ENCODE peak calls at places on chromosomes 12 and 14, in seven cellular contexts. One of them, this sample, is unnamed.

GRCh38 chr12:107684029-107684790 is 1.4 kb upstream of the PWP1 start:
- DNase-seq in cardiac fibroblast: peak; percentile 53
- DNase-seq in AG09319: no peak
- DNase-seq in ovary: no peak
- DNase-seq in heart left ventricle: no peak
- DNase-seq in mammary epithelial cell: no peak
- DNase-seq in mesothelial cell of epicardium: no peak
- DNase-seq in this sample: no peak

GRCh38 chr14:102696332-102696731 is 80.9 kb upstream of the TRAF3 start:
- DNase-seq in cardiac fibroblast: no peak
- DNase-seq in AG09319: no peak
- DNase-seq in ovary: no peak
- DNase-seq in heart left ventricle: no peak
- DNase-seq in mammary epithelial cell: no peak
- DNase-seq in mesothelial cell of epicardium: no peak
- DNase-seq in this sample: no peak

GRCh38 chr12:11884661-11885060 is 186.1 kb upstream of the BCL2L14 start:
- DNase-seq in cardiac fibroblast: peak; percentile 32
- DNase-seq in AG09319: no peak
- DNase-seq in ovary: no peak
- DNase-seq in heart left ventricle: no peak
- DNase-seq in mammary epithelial cell: peak; percentile 64
- DNase-seq in mesothelial cell of epicardium: no peak
- DNase-seq in this sample: no peak

GRCh38 chr12:46024099-46024498 is 33.7 kb upstream of the SCAF11 start:
- DNase-seq in cardiac fibroblast: no peak
- DNase-seq in AG09319: no peak
- DNase-seq in ovary: no peak
- DNase-seq in heart left ventricle: no peak
- DNase-seq in mammary epithelial cell: no peak
- DNase-seq in mesothelial cell of epicardium: no peak
- DNase-seq in this sample: no peak

GRCh38 chr12:31629756-31630732 is 29.4 kb upstream of the ETFBKMT start:
- DNase-seq in cardiac fibroblast: peak; percentile 66
- DNase-seq in AG09319: peak; percentile 8
- DNase-seq in ovary: peak; percentile 77
- DNase-seq in heart left ventricle: peak; percentile 59
- DNase-seq in mammary epithelial cell: no peak
- DNase-seq in mesothelial cell of epicardium: no peak
- DNase-seq in this sample: no peak

GRCh38 chr14:91293281-91293680 is 48.8 kb upstream of the GPR68 start:
- DNase-seq in cardiac fibroblast: no peak
- DNase-seq in AG09319: no peak
- DNase-seq in ovary: no peak
- DNase-seq in heart left ventricle: no peak
- DNase-seq in mammary epithelial cell: no peak
- DNase-seq in mesothelial cell of epicardium: no peak
- DNase-seq in this sample: peak; percentile 60

GRCh38 chr12:125105600-125105999 is 40.4 kb downstream of the AACS start:
- DNase-seq in cardiac fibroblast: no peak
- DNase-seq in AG09319: no peak
- DNase-seq in ovary: no peak
- DNase-seq in heart left ventricle: no peak
- DNase-seq in mammary epithelial cell: no peak
- DNase-seq in mesothelial cell of epicardium: no peak
- DNase-seq in this sample: no peak

GRCh38 chr12:63978519-63978918 is 134.0 kb downstream of the SRGAP1 start:
- DNase-seq in cardiac fibroblast: peak; percentile 90
- DNase-seq in AG09319: no peak
- DNase-seq in ovary: no peak
- DNase-seq in heart left ventricle: no peak
- DNase-seq in mammary epithelial cell: peak; percentile 87
- DNase-seq in mesothelial cell of epicardium: no peak
- DNase-seq in this sample: no peak

GRCh38 chr14:68807148-68807600 is 14.3 kb upstream of the ZFP36L1 start:
- DNase-seq in cardiac fibroblast: peak; percentile 76
- DNase-seq in AG09319: no peak
- DNase-seq in ovary: peak; percentile 72
- DNase-seq in heart left ventricle: peak; percentile 49
- DNase-seq in mammary epithelial cell: no peak
- DNase-seq in mesothelial cell of epicardium: no peak
- DNase-seq in this sample: peak; percentile 43

DNA sequence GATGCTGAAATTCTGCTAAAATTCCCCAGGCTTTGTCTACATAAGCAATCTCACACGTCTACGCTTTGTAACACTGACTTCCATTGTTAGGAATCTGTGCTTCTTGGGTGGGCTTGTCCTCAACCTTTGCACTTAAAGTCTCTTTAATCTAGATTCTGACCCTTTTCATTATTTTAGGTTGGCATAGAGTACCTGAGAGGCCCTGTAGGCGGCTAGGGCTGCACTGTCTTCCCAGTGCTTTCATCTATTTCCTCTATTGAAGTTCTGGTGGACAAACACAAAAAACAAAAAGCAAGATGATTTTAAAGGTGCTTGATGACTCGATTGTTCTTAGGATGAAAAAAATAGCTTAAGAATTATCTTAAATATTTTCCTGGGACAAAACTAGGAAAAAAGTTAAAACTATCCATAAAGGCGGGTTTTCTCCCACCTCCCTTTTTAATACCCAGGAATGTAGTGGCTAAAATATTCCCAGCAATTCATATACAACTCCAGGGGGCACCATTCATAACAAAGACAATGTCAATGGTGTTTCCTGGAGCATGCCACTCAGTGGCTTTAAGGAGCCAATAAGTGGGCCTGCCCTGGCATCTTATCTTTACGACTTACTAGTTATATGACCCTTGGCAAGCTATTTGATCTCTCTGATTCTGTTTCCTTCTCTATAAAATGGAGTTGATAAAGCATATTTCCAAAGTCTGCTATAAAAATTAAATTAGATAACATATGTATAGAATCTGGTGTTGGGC is 197.5 kb downstream of the STXBP6 start:
- DNase-seq in cardiac fibroblast: no peak
- DNase-seq in AG09319: no peak
- DNase-seq in ovary: no peak
- DNase-seq in heart left ventricle: no peak
- DNase-seq in mammary epithelial cell: no peak
- DNase-seq in mesothelial cell of epicardium: no peak
- DNase-seq in this sample: no peak
- TF ChIP-seq CTCF in cardiac fibroblast: no peak
- TF ChIP-seq CTCF in AG09319: no peak
- TF ChIP-seq CTCF in ovary: no peak
- TF ChIP-seq CTCF in heart left ventricle: no peak
- TF ChIP-seq CTCF in mammary epithelial cell: no peak
- TF ChIP-seq CTCF in mesothelial cell of epicardium: no peak
- TF ChIP-seq CTCF in this sample: no peak

GRCh38 chr14:100384277-100384676 is 61.1 kb downstream of the SLC25A47 start:
- DNase-seq in cardiac fibroblast: no peak
- DNase-seq in AG09319: no peak
- DNase-seq in ovary: no peak
- DNase-seq in heart left ventricle: no peak
- DNase-seq in mammary epithelial cell: no peak
- DNase-seq in mesothelial cell of epicardium: no peak
- DNase-seq in this sample: no peak
- TF ChIP-seq CTCF in cardiac fibroblast: no peak
- TF ChIP-seq CTCF in AG09319: no peak
- TF ChIP-seq CTCF in ovary: no peak
- TF ChIP-seq CTCF in heart left ventricle: no peak
- TF ChIP-seq CTCF in mammary epithelial cell: no peak
- TF ChIP-seq CTCF in mesothelial cell of epicardium: no peak
- TF ChIP-seq CTCF in this sample: no peak

GRCh38 chr12:93742086-93742934 is 65.1 kb downstream of the CRADD start:
- DNase-seq in cardiac fibroblast: peak; percentile 67
- DNase-seq in AG09319: peak; percentile 54
- DNase-seq in ovary: peak; percentile 82
- DNase-seq in heart left ventricle: peak; percentile 75
- DNase-seq in mammary epithelial cell: peak; percentile 65
- DNase-seq in mesothelial cell of epicardium: peak; percentile 40
- DNase-seq in this sample: peak; percentile 83
- TF ChIP-seq CTCF in cardiac fibroblast: peak; percentile 26
- TF ChIP-seq CTCF in AG09319: peak; percentile 31
- TF ChIP-seq CTCF in ovary: peak; percentile 25
- TF ChIP-seq CTCF in heart left ventricle: peak; percentile 39
- TF ChIP-seq CTCF in mammary epithelial cell: peak; percentile 48
- TF ChIP-seq CTCF in mesothelial cell of epicardium: no peak
- TF ChIP-seq CTCF in this sample: peak; percentile 66

GRCh38 chr12:93128332-93128707 is 199.2 kb upstream of the EEA1 start:
- DNase-seq in cardiac fibroblast: no peak
- DNase-seq in AG09319: no peak
- DNase-seq in ovary: peak; percentile 39
- DNase-seq in heart left ventricle: no peak
- DNase-seq in mammary epithelial cell: no peak
- DNase-seq in mesothelial cell of epicardium: no peak
- DNase-seq in this sample: no peak

GRCh38 chr12:93125126-93125525 is 196.0 kb upstream of the EEA1 start:
- DNase-seq in cardiac fibroblast: peak; percentile 75
- DNase-seq in AG09319: no peak
- DNase-seq in ovary: no peak
- DNase-seq in heart left ventricle: no peak
- DNase-seq in mammary epithelial cell: no peak
- DNase-seq in mesothelial cell of epicardium: no peak
- DNase-seq in this sample: no peak

GRCh38 chr12:93126069-93126474 is 197.0 kb upstream of the EEA1 start:
- DNase-seq in cardiac fibroblast: no peak
- DNase-seq in AG09319: no peak
- DNase-seq in ovary: no peak
- DNase-seq in heart left ventricle: no peak
- DNase-seq in mammary epithelial cell: no peak
- DNase-seq in mesothelial cell of epicardium: no peak
- DNase-seq in this sample: no peak

GRCh38 chr12:93127107-93127560 is 198.0 kb upstream of the EEA1 start:
- DNase-seq in cardiac fibroblast: no peak
- DNase-seq in AG09319: no peak
- DNase-seq in ovary: no peak
- DNase-seq in heart left ventricle: no peak
- DNase-seq in mammary epithelial cell: no peak
- DNase-seq in mesothelial cell of epicardium: no peak
- DNase-seq in this sample: no peak

DNA sequence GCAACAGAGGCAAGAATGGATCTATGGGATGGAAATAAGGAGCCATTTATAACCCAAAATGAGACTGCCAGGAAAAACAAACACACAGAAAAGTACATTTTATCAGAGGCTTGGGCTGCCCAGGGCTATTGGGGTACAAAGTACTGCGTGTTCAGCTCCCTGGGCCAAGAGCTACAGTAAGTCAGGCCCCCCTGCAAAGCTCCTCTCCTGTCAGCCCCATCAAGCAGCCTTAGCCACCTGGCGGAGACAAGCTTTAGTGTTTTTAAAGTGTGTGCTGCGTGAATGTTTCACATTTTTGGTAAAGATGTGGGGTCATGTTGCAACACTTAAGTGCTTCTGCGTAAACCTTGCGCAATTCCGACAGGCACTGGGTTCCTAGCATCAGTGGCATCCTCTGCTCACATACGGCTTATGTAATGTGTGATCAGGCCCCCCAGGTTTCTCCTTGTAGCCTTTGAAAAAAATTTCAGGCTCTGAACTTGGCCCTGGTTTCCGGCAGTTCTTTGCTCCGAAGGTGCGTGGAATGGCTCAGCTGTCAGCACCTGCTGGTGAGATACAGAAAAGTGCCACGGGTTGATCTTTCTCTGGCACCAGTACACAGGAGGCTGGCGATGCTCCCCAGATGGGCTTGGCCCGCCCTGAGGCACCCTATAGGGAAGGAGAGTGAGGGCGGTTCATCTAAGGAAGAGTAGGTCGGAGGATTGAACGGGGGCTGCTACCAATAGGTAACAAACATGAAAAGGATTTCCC is 198.7 kb upstream of the EEA1 start:
- DNase-seq in cardiac fibroblast: peak; percentile 96
- DNase-seq in AG09319: no peak
- DNase-seq in ovary: peak; percentile 79
- DNase-seq in heart left ventricle: peak; percentile 82
- DNase-seq in mammary epithelial cell: peak; percentile 71
- DNase-seq in mesothelial cell of epicardium: no peak
- DNase-seq in this sample: no peak
- TF ChIP-seq CTCF in cardiac fibroblast: peak; percentile 57
- TF ChIP-seq CTCF in AG09319: peak; percentile 0
- TF ChIP-seq CTCF in ovary: peak; percentile 73
- TF ChIP-seq CTCF in heart left ventricle: peak; percentile 30
- TF ChIP-seq CTCF in mammary epithelial cell: peak; percentile 59
- TF ChIP-seq CTCF in mesothelial cell of epicardium: no peak
- TF ChIP-seq CTCF in this sample: no peak

DNA sequence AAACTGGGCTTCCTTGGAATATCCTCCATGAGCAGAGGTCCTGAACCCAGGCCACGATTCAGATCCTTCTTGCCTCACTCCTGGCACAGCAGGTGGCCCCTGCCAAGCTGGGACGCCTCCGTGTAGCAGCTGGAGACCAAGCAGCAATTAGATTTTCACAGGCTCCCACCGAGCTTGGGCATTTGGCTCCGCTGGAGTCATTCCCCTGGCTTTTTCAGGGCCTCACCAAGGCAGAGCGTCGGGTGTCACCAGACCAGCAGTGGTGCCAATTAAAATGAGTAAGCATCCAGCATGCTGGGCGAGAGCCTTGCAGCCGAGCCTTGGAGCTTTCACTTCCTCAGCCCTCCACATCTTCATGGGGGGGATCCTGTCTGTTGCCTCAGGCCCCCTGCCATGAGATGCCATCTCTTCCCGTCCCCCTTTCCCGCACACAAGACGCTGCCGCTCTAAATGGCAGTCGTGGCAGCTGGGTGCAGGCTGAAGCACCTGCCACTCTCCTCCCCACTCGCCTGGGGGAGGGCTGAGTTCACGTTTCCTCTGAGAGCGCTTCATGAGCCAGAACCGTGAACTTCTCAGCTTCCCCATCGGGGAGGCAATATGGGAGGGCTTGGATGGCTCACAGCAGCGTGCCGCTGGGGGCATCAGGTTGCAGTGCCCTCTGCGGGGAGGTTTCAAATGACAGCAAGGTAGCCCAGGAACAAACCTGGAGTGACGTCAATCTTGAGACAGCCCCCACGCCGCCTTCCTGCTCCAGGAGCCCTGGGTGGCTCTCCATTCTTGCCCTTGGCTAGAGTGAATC is 11.7 kb downstream of the TPCN1 start:
- DNase-seq in cardiac fibroblast: no peak
- DNase-seq in AG09319: no peak
- DNase-seq in ovary: no peak
- DNase-seq in heart left ventricle: peak; percentile 58
- DNase-seq in mammary epithelial cell: no peak
- DNase-seq in mesothelial cell of epicardium: no peak
- DNase-seq in this sample: peak; percentile 66
- TF ChIP-seq CTCF in cardiac fibroblast: no peak
- TF ChIP-seq CTCF in AG09319: no peak
- TF ChIP-seq CTCF in ovary: no peak
- TF ChIP-seq CTCF in heart left ventricle: no peak
- TF ChIP-seq CTCF in mammary epithelial cell: no peak
- TF ChIP-seq CTCF in mesothelial cell of epicardium: no peak
- TF ChIP-seq CTCF in this sample: no peak